ENCODE peak calls at places on chromosomes 2 and 18, in four cellular contexts. I, H, J and T are unnamed samples.

GRCh38 chr18:37449618-37450017 is 116.0 kb downstream of the CELF4 start:
- DNase-seq in I (no peak), H (no peak), J (no peak), T (no peak)

GRCh38 chr2:212975333-212975732 is 176.1 kb downstream of the IKZF2 start:
- DNase-seq in I (no peak), H (no peak), J (no peak), T (no peak)

GRCh38 chr2:175180701-175181103 is 808 bp downstream of the ATP5MC3 start:
- DNase-seq in I (no peak), H (peak), J (peak), T (peak)

GRCh38 chr2:42545714-42546390 is 22.6 kb upstream of the MTA3 start:
- DNase-seq in I (no peak), H (no peak), J (no peak), T (no peak)

GRCh38 chr2:88097192-88097591 is 29.6 kb downstream of the SMYD1 start:
- DNase-seq in I (no peak), H (no peak), J (no peak), T (no peak)

GRCh38 chr2:189466656-189467055 is 25.4 kb downstream of the WDR75 start:
- DNase-seq in I (no peak), H (peak), J (peak), T (no peak)

GRCh38 chr2:224820283-224820991 is 104.3 kb upstream of the CCDC195 start:
- DNase-seq in I (no peak), H (no peak), J (no peak), T (no peak)

GRCh38 chr18:55853268-55853667 is 265.3 kb upstream of the TCF4 start:
- DNase-seq in I (no peak), H (no peak), J (no peak), T (no peak)

GRCh38 chr2:241863021-241863954 is 4.6 kb upstream of the PDCD1 start:
- DNase-seq in I (no peak), H (peak), J (peak), T (no peak)

GRCh38 chr2:18267501-18267900 is 293.0 kb downstream of the RDH14 start:
- DNase-seq in I (no peak), H (no peak), J (no peak), T (no peak)

GRCh38 chr2:203579131-203579643 is 44.1 kb upstream of the RAPH1 start:
- DNase-seq in I (no peak), H (peak), J (peak), T (peak)

GRCh38 chr2:188181884-188182283 is 109.8 kb upstream of the GULP1 start:
- DNase-seq in I (no peak), H (no peak), J (no peak), T (no peak)

GRCh38 chr2:209236369-209236768 is 187.5 kb upstream of the MAP2 start:
- DNase-seq in I (no peak), H (no peak), J (no peak), T (no peak)

GRCh38 chr18:75198046-75198445 is 10.9 kb downstream of the PTGR3 start:
- DNase-seq in I (no peak), H (no peak), J (peak), T (no peak)

DNA sequence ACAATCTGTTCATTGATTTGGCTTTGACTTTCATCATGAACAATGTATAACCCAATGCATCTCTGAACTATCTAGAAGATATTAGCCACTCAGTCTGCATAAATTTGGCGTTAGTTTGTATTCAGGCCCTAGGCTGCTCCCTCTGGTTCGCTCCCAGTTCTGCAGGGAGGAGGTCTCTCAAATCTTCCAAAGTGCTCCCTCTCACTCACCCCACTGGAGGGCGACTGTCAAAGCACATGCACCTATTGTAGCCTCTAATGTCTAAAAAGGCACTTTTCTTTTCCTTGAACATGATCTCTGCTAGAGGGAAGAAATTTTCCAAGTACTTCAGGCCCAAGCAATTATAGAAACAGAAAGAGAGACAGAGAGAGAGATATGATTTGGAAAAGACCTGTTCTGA is 291.5 kb downstream of the TDRD15 start:
- DNase-seq in I (no peak), H (no peak), J (no peak), T (no peak)
- TF ChIP-seq CTCF in I (peak), H (peak), J (no peak), T (peak)

GRCh38 chr2:218960196-218961165 is 1.0 kb downstream of the CDK5R2 start:
- DNase-seq in I (no peak), H (no peak), J (no peak), T (peak)
- TF ChIP-seq CTCF in I (no peak), H (no peak), J (no peak), T (no peak)

GRCh38 chr2:197387179-197387578 is 47.6 kb downstream of the SF3B1 start:
- DNase-seq in I (no peak), H (no peak), J (no peak), T (no peak)

GRCh38 chr2:197386242-197386641 is 48.6 kb downstream of the SF3B1 start:
- DNase-seq in I (no peak), H (no peak), J (no peak), T (no peak)

GRCh38 chr2:197388866-197389587 is 45.8 kb downstream of the SF3B1 start:
- DNase-seq in I (no peak), H (no peak), J (no peak), T (no peak)

GRCh38 chr2:197378494-197378972 is 56.3 kb downstream of the SF3B1 start:
- DNase-seq in I (peak), H (peak), J (peak), T (peak)

DNA sequence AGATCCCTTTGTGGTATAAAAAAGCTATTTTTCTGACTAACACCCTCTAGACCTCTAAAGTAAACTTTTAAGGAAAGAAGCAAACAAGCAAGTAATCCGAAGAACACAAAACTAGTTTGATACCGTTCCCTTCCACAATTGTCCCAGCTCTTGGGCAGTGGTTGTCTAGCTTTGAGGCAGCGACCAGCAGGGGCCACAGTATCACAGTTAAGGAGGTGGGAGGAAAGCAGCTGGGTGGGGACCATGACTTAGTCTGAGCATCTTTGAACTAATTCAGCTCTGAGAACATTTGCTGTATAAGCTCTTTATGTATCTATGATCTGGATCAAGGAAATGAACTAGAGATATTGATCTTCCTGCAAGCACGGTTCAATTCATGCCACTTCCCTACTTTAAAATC is 51.0 kb downstream of the SF3B1 start:
- DNase-seq in I (no peak), H (no peak), J (no peak), T (no peak)
- TF ChIP-seq CTCF in I (no peak), H (no peak), J (no peak), T (no peak)

GRCh38 chr18:3998698-3999333 is 456.3 kb downstream of the DLGAP1 start:
- DNase-seq in I (no peak), H (peak), J (peak), T (no peak)
- TF ChIP-seq CTCF in I (peak), H (peak), J (peak), T (peak)

GRCh38 chr2:164850235-164850634 is 8.6 kb upstream of the COBLL1 start:
- DNase-seq in I (no peak), H (no peak), J (no peak), T (no peak)

GRCh38 chr2:164843346-164843841 is 1.8 kb upstream of the COBLL1 start:
- DNase-seq in I (no peak), H (no peak), J (no peak), T (no peak)

GRCh38 chr2:164849506-164849905 is 7.9 kb upstream of the COBLL1 start:
- DNase-seq in I (no peak), H (no peak), J (no peak), T (no peak)

GRCh38 chr2:164847966-164848365 is 6.3 kb upstream of the COBLL1 start:
- DNase-seq in I (no peak), H (no peak), J (no peak), T (no peak)

GRCh38 chr2:164847291-164847690 is 5.7 kb upstream of the COBLL1 start:
- DNase-seq in I (no peak), H (no peak), J (no peak), T (no peak)
- TF ChIP-seq CTCF in I (no peak), H (no peak), J (no peak), T (no peak)

GRCh38 chr2:11738589-11739436 is 7.6 kb upstream of the LPIN1 start:
- DNase-seq in I (no peak), H (peak), J (peak), T (no peak)
- TF ChIP-seq CTCF in I (peak), H (peak), J (peak), T (peak)